ENCODE peak calls at places on chromosomes 16 and 17, in seven cellular contexts. P is stimulated activated CD8-positive, alpha-beta memory T cell treated with anti-CD3 and anti-CD28 coated beads, Interleukin-4, amount 100 ng/mL, for 24 hours; Z is GM19239; I is GF-D8; J is fibroblast of the aortic adventitia; H is OCI-LY7; A is naive thymus-derived CD4-positive, alpha-beta T cell. L is an unnamed sample.

GRCh38 chr16:14339694-14340093 is 268.6 kb downstream of the MRTFB start:
- DNase-seq in A (no peak), J (no peak), P (no peak), I (no peak), H (no peak), Z (no peak), L (no peak)

GRCh38 chr16:57999366-57999970 is 1.0 kb downstream of the ZNF319 start:
- DNase-seq in J (no peak), I (peak; percentile 23), A (peak; percentile 61), Z (peak; percentile 57), H (peak; percentile 62), P (no peak), L (peak; percentile 55)

GRCh38 chr16:70529051-70529777 is 5.6 kb downstream of the SF3B3 start:
- DNase-seq in I (no peak), Z (no peak), J (peak; percentile 84), P (no peak), H (peak; percentile 54), A (peak; percentile 18), L (peak; percentile 25)

GRCh38 chr16:85840395-85840794 is 40.9 kb downstream of the COX4I1 start:
- DNase-seq in I (no peak), Z (no peak), J (no peak), A (no peak), P (no peak), H (no peak), L (no peak)

GRCh38 chr17:36825113-36825955 is 111.9 kb upstream of the LHX1 start:
- DNase-seq in A (no peak), H (no peak), I (no peak), P (no peak), Z (no peak), J (no peak), L (no peak)

GRCh38 chr16:57349212-57350031 is 9.2 kb upstream of the CCL22 start:
- DNase-seq in P (no peak), H (peak; percentile 45), Z (peak; percentile 47), A (peak; percentile 22), J (no peak), I (peak; percentile 28), L (peak; percentile 78)

GRCh38 chr17:82331345-82331939 is 2.1 kb downstream of the SECTM1 start:
- DNase-seq in H (no peak), Z (no peak), I (no peak), J (no peak), A (no peak), P (no peak), L (no peak)

GRCh38 chr17:29357821-29358232 is 32.3 kb upstream of the TAOK1 start:
- DNase-seq in P (no peak), H (no peak), Z (no peak), A (no peak), I (no peak), J (peak; percentile 18), L (no peak)

GRCh38 chr16:52068447-52069074 is 478.4 kb downstream of the TOX3 start:
- DNase-seq in A (no peak), H (no peak), J (no peak), I (no peak), Z (no peak), P (no peak), L (no peak)

GRCh38 chr17:980406-981291 is 1.1 kb upstream of the NXN start:
- DNase-seq in H (peak; percentile 95), A (peak; percentile 88), I (peak; percentile 9), J (peak; percentile 88), P (peak; percentile 41), Z (peak; percentile 74), L (peak; percentile 83)

GRCh38 chr17:33602981-33603380 is 309.9 kb upstream of the ASIC2 start:
- DNase-seq in A (no peak), H (no peak), J (no peak), I (no peak), P (no peak), Z (no peak), L (no peak)

GRCh38 chr17:58388302-58389190 is 28.8 kb downstream of the RNF43 start:
- DNase-seq in P (no peak), Z (no peak), I (no peak), H (no peak), J (no peak), A (no peak), L (no peak)

GRCh38 chr17:44193326-44194084 is 6.2 kb downstream of the ATXN7L3 start:
- DNase-seq in I (no peak), J (no peak), P (no peak), A (no peak), H (no peak), Z (no peak), L (no peak)

GRCh38 chr17:47776330-47777197 is 43.5 kb downstream of the TBX21 start:
- DNase-seq in H (peak; percentile 55), A (peak; percentile 41), P (no peak), I (peak; percentile 4), Z (peak; percentile 67), J (peak; percentile 60), L (peak; percentile 81)

GRCh38 chr17:46983782-46984181 is 4.7 kb upstream of the RPRML start:
- DNase-seq in J (no peak), P (no peak), H (no peak), A (no peak), I (no peak), Z (no peak), L (no peak)

GRCh38 chr17:66570353-66571195 is 264.3 kb upstream of the CACNG5 start:
- DNase-seq in P (no peak), H (no peak), Z (no peak), A (no peak), J (no peak), I (no peak), L (no peak)

GRCh38 chr17:7322520-7323194 is 6.5 kb downstream of the NEURL4 start:
- DNase-seq in H (no peak), I (no peak), J (no peak), A (no peak), Z (no peak), P (no peak), L (no peak)

GRCh38 chr17:58121925-58122324 is 26.3 kb upstream of the OR4D1 start:
- DNase-seq in I (peak; percentile 48), A (peak; percentile 56), P (no peak), H (peak; percentile 39), J (peak; percentile 22), Z (no peak), L (no peak)

GRCh38 chr16:7209598-7209997 is 123.0 kb upstream of the RBFOX1 start:
- DNase-seq in Z (no peak), J (no peak), P (no peak), A (no peak), H (no peak), I (no peak), L (no peak)

GRCh38 chr17:65022751-65023421 is 33.7 kb downstream of the GNA13 start:
- DNase-seq in Z (peak; percentile 39), P (no peak), I (no peak), A (no peak), J (peak; percentile 45), H (no peak), L (peak; percentile 74)

GRCh38 chr16:57735755-57736418 is at the start of gene KATNB1:
- DNase-seq in J (no peak), P (no peak), I (no peak), A (peak; percentile 2), Z (no peak), H (no peak), L (no peak)

GRCh38 chr17:57869599-57870282 is 19.9 kb upstream of the MRPS23 start:
- DNase-seq in J (peak; percentile 85), Z (no peak), P (no peak), I (no peak), A (no peak), H (no peak), L (no peak)

L was measured in GM13977.